ENCODE peak calls at places on chromosomes 12 and 14, in eight cellular contexts. K is mesendoderm; Q is ovary; I is amygdala; Y is glutamatergic neuron; N is HepG2; P is stimulated activated CD4-positive, alpha-beta T cell treated with anti-CD3 and anti-CD28 coated beads, Interleukin-4, amount 100 ng/mL, for 4 hours; D is activated naive CD4-positive, alpha-beta T cell treated with Interleukin-2 at 50 U/mL for 16 hours. H is an unnamed sample.

GRCh38 chr14:22221508-22221907 is 367.5 kb downstream of the DAD1 start:
- DNase-seq in Y (no peak), I (no peak), P (no peak), Q (no peak), K (peak; percentile 54), D (no peak), N (peak; percentile 39), H (no peak)

GRCh38 chr14:32711103-32711680 is 227.5 kb upstream of the NPAS3 start:
- DNase-seq in I (no peak), Y (no peak), Q (no peak), P (no peak), K (peak; percentile 63), N (peak; percentile 62), D (no peak), H (no peak)

GRCh38 chr14:49659526-49660455 is 24.7 kb upstream of the DNAAF2 start:
- DNase-seq in Y (no peak), P (no peak), Q (no peak), K (no peak), N (peak; percentile 85), I (no peak), D (no peak), H (no peak)

GRCh38 chr12:10505620-10506019 is at the start of gene EIF2S3B:
- DNase-seq in Q (no peak), I (no peak), K (no peak), Y (no peak), D (no peak), P (no peak), N (no peak), H (no peak)

GRCh38 chr12:12534975-12535374 is 27.7 kb downstream of the DUSP16 start:
- DNase-seq in P (no peak), N (no peak), D (no peak), Q (no peak), Y (no peak), I (no peak), K (no peak), H (no peak)

GRCh38 chr14:98350213-98350612 is 921.8 kb downstream of the BCL11B start:
- DNase-seq in I (no peak), K (no peak), D (no peak), N (no peak), Q (no peak), Y (no peak), P (no peak), H (no peak)

GRCh38 chr12:131096681-131097181 is 143.0 kb downstream of the ADGRD1 start:
- DNase-seq in Q (peak; percentile 7), Y (no peak), N (no peak), K (no peak), I (no peak), D (no peak), P (no peak), H (peak; percentile 44)

GRCh38 chr12:14811486-14811885 is 2.5 kb downstream of the SMCO3 start:
- DNase-seq in P (no peak), Q (no peak), K (no peak), I (no peak), D (no peak), N (no peak), Y (no peak), H (no peak)

H was measured in sigmoid colon.